ENCODE peak calls at places on chromosomes 12 and 14, in five cellular contexts. J, O, K, R and W are unnamed samples.

GRCh38 chr14:68621400-68622365 is 171.2 kb downstream of the ZFP36L1 start:
- DNase-seq in J (peak), O (no peak), K (no peak), R (peak), W (peak)

GRCh38 chr12:3077572-3078081 is 448 bp downstream of the TSPAN9 start:
- DNase-seq in J (peak), O (no peak), K (no peak), R (peak), W (peak)

GRCh38 chr12:58453306-58453705 is 467.0 kb downstream of the LRIG3 start:
- DNase-seq in J (peak), O (no peak), K (no peak), R (no peak), W (peak)

GRCh38 chr14:90602088-90602687 is 205.4 kb downstream of the CALM1 start:
- DNase-seq in J (no peak), O (no peak), K (no peak), R (no peak), W (no peak)

GRCh38 chr14:103528158-103528511 is 861 bp upstream of the TRMT61A start:
- DNase-seq in J (peak), O (no peak), K (no peak), R (peak), W (peak)

GRCh38 chr12:107829271-107829670 is 54.8 kb downstream of the ASCL4 start:
- DNase-seq in J (no peak), O (peak), K (no peak), R (no peak), W (no peak)

GRCh38 chr12:117098361-117099217 is 627 bp downstream of the TESC start:
- DNase-seq in J (no peak), O (no peak), K (no peak), R (no peak), W (no peak)

GRCh38 chr12:104975621-104976343 is 10.3 kb upstream of the NOPCHAP1 start:
- DNase-seq in J (peak), O (no peak), K (no peak), R (no peak), W (peak)

GRCh38 chr14:72924332-72924731 is 1.9 kb upstream of the DCAF4 start:
- DNase-seq in J (no peak), O (peak), K (no peak), R (no peak), W (no peak)

GRCh38 chr12:11711675-11712327 is 62.3 kb downstream of the ETV6 start:
- DNase-seq in J (peak), O (no peak), K (no peak), R (peak), W (peak)

GRCh38 chr12:130051900-130052299 is 110.4 kb upstream of the FZD10 start:
- DNase-seq in J (no peak), O (no peak), K (no peak), R (no peak), W (no peak)

GRCh38 chr14:76784881-76785280 is 23.6 kb downstream of the VASH1 start:
- DNase-seq in J (peak), O (peak), K (peak), R (peak), W (peak)

GRCh38 chr14:45051180-45051579 is 32.7 kb upstream of the PRPF39 start:
- DNase-seq in J (peak), O (no peak), K (no peak), R (no peak), W (peak)

GRCh38 chr12:75334384-75335030 is at the start of gene GLIPR1L1:
- DNase-seq in J (peak), O (peak), K (peak), R (peak), W (peak)

GRCh38 chr12:66831495-66831894 is 152.6 kb upstream of the GRIP1 start:
- DNase-seq in J (no peak), O (no peak), K (no peak), R (no peak), W (no peak)

GRCh38 chr14:35988550-35988949 is 162.4 kb downstream of the BRMS1L start:
- DNase-seq in J (no peak), O (no peak), K (no peak), R (no peak), W (no peak)

GRCh38 chr12:67589078-67589477 is 59.5 kb upstream of the DYRK2 start:
- DNase-seq in J (no peak), O (no peak), K (no peak), R (no peak), W (no peak)

GRCh38 chr12:3453947-3454675 is 36.9 kb upstream of the PRMT8 start:
- DNase-seq in J (peak), O (no peak), K (peak), R (peak), W (peak)

GRCh38 chr12:79658221-79658620 is 32.5 kb downstream of the PAWR start:
- DNase-seq in J (peak), O (no peak), K (no peak), R (peak), W (peak)

GRCh38 chr12:10718279-10718821 is 4.8 kb downstream of the YBX3 start:
- DNase-seq in J (peak), O (no peak), K (no peak), R (peak), W (peak)

GRCh38 chr14:80387563-80387981 is 176.3 kb upstream of the DIO2 start:
- DNase-seq in J (no peak), O (no peak), K (no peak), R (no peak), W (peak)

GRCh38 chr14:89288114-89288513 is 128.9 kb downstream of the FOXN3 start:
- DNase-seq in J (peak), O (no peak), K (no peak), R (no peak), W (no peak)

GRCh38 chr14:69610859-69611263 is 535 bp upstream of the SUSD6 start:
- DNase-seq in J (peak), O (no peak), K (no peak), R (peak), W (peak)

GRCh38 chr14:96349286-96350075 is 13.7 kb downstream of the ATG2B start:
- DNase-seq in J (peak), O (no peak), K (no peak), R (peak), W (no peak)

GRCh38 chr12:19075711-19076340 is 53.7 kb upstream of the PLEKHA5 start:
- DNase-seq in J (no peak), O (no peak), K (no peak), R (peak), W (peak)

GRCh38 chr12:128267651-128268347 is 829 bp downstream of the TMEM132C start:
- DNase-seq in J (no peak), O (no peak), K (no peak), R (no peak), W (no peak)

DNA sequence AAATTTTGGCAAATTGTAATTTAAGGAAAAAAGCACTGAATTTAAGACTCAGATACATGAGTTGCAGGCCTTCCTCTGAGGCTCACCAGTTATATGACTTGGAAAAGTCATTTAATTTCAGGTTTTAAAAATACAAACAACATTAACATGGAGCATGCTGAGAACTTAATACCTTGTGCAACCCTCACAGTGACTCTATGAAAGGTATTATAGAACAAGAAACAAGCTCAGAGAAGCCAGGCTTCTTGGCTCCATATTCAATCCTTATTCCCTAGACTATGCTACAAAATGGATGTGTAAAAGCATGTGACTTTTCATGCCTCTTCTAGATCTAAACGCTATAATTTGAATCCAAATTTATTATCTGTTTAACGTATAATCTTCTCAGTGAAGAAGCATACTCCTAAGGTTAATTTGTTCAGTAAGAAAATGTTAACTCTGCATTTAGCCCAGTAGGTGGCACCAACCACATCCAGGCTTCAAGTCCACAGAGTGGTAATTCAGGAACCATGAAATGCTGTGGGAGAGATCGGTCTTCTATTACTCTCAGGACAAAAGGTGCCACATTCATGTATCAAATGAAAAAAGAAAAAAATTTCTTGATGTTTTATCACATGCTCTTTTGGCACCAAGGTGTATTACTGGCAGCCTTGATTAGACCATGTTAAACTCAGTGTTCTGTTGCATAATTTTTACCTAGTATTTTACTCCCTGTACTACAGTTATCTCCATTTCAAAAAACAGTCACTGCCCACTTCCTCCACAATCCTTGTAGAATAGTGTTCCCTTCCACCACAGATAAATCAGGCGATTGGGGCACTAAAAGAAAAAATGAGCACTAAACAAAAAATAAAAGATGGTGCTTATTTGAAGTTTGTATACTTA is 9.3 kb downstream of the CCDC196 start:
- DNase-seq in J (peak), O (peak), K (peak), R (peak), W (peak)
- H3K4me3 ChIP-seq in J (peak), O (no peak), K (no peak), R (no peak), W (no peak)

DNA sequence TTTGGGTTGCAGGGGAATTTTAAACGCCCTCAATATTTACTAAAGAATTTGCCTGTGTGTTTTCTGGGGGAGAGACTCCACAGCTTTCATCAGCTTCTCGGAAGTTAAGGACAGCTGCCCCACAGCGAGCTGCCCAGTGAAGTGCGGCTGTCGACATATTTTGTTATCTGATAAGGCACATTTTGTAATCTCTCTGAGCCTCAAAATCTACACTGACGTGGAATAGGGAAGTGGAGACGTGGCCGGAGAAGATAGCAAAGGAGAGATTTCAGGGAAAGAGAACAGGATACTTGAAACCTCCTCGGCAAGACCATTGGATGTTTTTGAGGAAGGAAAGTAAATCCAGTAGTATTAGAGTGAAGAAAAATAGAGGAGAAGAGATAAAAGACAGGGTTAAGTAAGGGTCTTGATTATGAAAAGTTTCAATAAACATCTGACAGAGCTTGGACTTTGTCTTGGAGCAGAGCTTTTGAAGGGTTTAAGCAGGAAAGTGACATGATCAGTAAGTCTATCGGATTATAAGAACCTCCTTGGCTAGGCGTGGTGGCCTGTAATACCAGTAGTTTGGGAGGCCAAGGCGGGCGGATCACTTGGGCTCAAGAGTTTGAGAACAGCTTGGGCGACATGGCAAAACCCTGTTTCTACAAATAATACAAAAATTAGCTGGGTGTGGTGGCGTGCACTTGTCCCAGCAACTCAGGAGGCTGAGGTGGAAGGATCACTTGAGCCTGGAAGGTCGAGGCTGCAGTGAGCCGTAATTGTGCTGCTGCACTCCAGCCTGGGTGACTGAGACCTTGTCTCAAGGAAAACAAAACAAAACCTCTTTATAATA is 1.1 kb downstream of the POLR3B start:
- DNase-seq in J (peak), O (peak), K (no peak), R (peak), W (peak)
- H3K4me3 ChIP-seq in J (peak), O (peak), K (peak), R (peak), W (peak)

DNA sequence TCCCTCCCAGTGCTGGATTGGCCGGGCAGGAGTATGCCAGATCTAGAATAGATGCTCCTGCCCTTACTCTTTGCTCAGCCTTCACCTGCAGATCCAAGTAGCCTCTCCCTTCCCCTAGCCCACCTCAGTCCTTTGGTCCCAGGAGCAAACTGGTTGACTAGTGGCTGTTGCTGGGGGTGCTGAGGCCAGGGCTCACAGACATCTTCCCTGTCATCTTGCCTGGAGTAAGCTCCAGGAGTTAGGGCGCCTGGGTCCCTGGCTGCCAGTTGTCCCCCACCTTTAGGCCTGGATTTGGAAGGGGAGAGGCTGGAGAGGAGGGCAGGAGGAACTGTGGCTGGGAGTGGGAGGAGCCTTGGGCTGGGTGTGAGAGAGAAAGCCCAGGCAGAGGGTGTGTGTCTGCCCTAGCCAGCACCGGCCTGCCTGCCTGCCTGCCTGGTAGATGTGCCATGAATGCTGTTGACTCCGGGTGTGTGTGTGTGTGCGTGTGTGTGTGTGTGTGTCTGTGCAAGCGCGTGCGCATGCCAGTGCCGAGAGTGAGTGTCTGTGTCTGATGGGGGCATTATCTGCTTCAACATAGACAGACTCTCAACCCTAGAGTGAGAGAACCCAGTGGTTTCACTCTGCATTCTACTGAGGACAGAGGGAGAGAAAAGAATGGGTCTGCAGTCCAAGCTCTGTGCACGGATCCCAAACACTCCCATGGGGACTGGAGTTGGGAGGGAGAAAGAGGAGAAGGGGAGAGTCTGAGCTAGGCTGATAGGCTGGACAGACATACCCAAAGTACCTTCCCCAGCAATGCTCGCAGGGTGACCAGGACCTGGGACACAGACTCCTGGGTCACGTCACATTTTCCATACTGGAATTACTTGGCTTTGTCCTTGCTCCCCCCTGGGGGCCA is 881 bp upstream of the RARG start:
- DNase-seq in J (peak), O (no peak), K (no peak), R (peak), W (peak)
- H3K4me3 ChIP-seq in J (peak), O (no peak), K (peak), R (peak), W (peak)

GRCh38 chr12:109878749-109879148 is 1.6 kb downstream of the GLTP start:
- DNase-seq in J (peak), O (no peak), K (no peak), R (no peak), W (no peak)
- H3K4me3 ChIP-seq in J (peak), O (no peak), K (peak), R (peak), W (peak)

DNA sequence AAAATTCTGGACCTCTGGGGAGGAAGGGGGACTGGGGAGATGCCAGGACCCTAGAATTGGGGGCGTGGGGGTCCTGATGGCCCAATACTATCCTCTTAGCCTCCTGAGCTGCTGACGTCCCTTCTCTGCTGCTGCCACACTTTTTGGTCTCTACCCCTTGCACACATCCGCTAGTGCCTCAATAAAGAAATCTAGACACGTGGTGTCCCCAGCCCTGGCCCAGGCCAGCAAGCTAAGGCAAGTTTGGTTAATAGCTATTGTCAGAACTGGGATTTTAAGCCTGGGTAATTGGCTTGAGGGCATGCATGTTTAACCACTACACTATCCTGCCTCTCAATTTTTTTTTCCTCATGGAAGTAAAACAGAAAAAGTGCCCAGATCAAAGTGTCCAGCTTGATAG is 962 bp downstream of the OAS2 start:
- DNase-seq in J (no peak), O (no peak), K (no peak), R (no peak), W (no peak)
- H3K4me3 ChIP-seq in J (peak), O (peak), K (no peak), R (no peak), W (no peak)

DNA sequence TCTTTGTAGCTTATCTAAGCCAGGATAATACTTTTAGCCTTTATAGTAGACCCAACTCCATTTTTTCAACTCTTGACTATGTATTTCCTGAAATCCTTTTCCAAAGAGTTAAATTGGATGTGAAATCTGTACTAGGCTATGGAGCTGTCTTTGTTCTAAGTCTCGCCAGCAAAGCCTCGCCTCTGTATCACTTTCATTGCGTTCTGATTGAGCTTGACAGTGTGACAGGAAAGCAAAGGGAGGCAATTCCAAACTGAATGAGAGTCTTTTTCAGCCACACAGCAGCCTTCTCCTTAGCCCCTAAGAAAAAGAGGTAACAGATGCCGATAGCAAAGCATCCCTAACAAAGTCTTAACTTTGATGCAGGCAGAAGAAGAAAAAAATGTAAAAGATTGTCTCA is 154.6 kb upstream of the OTX2 start:
- DNase-seq in J (no peak), O (no peak), K (no peak), R (no peak), W (no peak)
- H3K4me3 ChIP-seq in J (no peak), O (no peak), K (no peak), R (no peak), W (no peak)

GRCh38 chr12:51829641-51830040 is 18.9 kb downstream of the FIGNL2 start:
- DNase-seq in J (no peak), O (no peak), K (no peak), R (no peak), W (no peak)

GRCh38 chr12:51833446-51834227 is 14.9 kb downstream of the FIGNL2 start:
- DNase-seq in J (no peak), O (no peak), K (no peak), R (no peak), W (no peak)

GRCh38 chr12:51836012-51836832 is 12.3 kb downstream of the FIGNL2 start:
- DNase-seq in J (peak), O (no peak), K (no peak), R (no peak), W (no peak)

GRCh38 chr12:51834411-51834810 is 14.1 kb downstream of the FIGNL2 start:
- DNase-seq in J (no peak), O (no peak), K (no peak), R (no peak), W (no peak)

DNA sequence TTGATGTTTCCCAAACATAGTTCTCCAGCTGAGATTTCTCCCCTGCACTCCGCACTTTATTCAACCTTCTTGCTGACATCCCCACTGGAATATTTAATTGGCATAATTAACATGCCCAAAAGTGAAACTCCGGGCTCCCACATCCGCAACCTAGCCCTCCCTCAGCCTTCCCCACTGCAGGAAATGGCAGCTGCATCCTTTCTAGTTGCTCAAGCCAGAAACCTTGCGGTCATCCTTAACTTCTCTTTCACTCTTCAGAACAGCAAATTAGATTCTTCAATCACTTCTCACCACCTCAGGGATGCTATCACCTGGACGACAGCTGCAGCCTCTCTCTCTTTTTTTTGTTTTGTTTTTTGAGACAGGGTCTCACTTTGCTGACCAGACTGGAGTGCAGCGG is 15.8 kb downstream of the FIGNL2 start:
- DNase-seq in J (no peak), O (no peak), K (no peak), R (no peak), W (no peak)
- H3K4me3 ChIP-seq in J (no peak), O (no peak), K (no peak), R (no peak), W (no peak)

DNA sequence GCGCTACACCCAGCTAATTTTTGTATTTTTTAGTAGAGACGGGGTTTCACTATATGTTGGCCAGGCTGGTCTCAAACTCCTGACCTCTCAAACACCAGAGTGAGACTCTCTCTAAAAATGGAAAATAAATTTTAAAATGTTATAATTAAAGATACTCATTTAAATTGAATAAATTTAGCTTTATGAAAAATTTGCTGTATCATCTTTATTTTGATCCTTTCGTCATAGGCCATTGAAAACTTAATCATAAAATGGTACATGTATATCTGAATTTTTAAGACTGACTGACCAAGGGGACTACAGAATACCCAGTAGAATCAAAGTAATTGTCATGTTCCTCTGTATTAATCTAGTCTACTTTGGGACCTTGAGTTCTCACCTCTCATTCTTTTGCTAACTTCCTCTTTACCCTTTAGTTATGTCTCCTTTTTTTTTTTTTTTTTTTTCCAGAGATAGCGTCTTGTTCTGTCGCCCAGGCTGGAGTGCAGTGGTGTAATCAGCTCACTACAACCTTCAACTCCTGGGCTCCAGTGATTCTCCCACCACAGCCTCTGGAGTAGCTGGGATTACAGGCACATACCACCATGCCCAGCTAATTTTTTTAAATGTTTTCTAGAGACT is 9.5 kb downstream of the RAB5B start:
- DNase-seq in J (no peak), O (no peak), K (no peak), R (no peak), W (no peak)
- H3K4me3 ChIP-seq in J (no peak), O (no peak), K (no peak), R (no peak), W (no peak)